ENCODE peak calls at places on chromosomes 7 and 10, in ten cellular contexts. K is fibroblast of the aortic adventitia; Q is CD8-positive, alpha-beta T cell; G is GM03348; M is adrenal gland; V is activated CD8-positive, alpha-beta memory T cell treated with anti-CD3 and anti-CD28 coated beads, Interleukin-2, amount 10 ng/mL, durations not matched to agents 7 days and 5 days; N is stimulated activated CD4-positive, alpha-beta T cell treated with anti-CD3 and anti-CD28 coated beads, Interleukin-12 subunit alpha, Interleukin-12 subunit beta, amount 100 ng/mL, for 48 hours; P is T-helper 2 cell; F is AG09309; W is SK-MEL-5. T is an unnamed sample.

GRCh38 chr10:68073631-68074403 is 1.3 kb downstream of the HERC4 start:
- DNase-seq in K (peak), Q (no peak), G (peak), M (no peak), V (no peak), N (no peak), P (no peak), F (no peak), W (no peak), T (no peak)

GRCh38 chr10:110395350-110396283 is 90.9 kb upstream of the SMNDC1 start:
- DNase-seq in K (peak), Q (peak), G (no peak), M (peak), V (peak), N (peak), P (no peak), F (peak), W (no peak), T (peak)

GRCh38 chr10:73576178-73576889 is 14.8 kb downstream of the USP54 start:
- DNase-seq in K (peak), Q (no peak), G (peak), M (peak), V (no peak), N (no peak), P (no peak), F (peak), W (no peak), T (peak)

GRCh38 chr10:78964952-78965633 is 103.7 kb upstream of the ZMIZ1 start:
- DNase-seq in K (no peak), Q (no peak), G (no peak), M (peak), V (no peak), N (no peak), P (no peak), F (no peak), W (peak), T (no peak)

GRCh38 chr10:101091546-101092290 is 29.9 kb downstream of the KAZALD1 start:
- DNase-seq in K (no peak), Q (no peak), G (no peak), M (no peak), V (no peak), N (no peak), P (no peak), F (no peak), W (no peak), T (no peak)

GRCh38 chr7:100604078-100604975 is 2.2 kb downstream of the PCOLCE start:
- DNase-seq in K (peak), Q (peak), G (peak), M (peak), V (peak), N (peak), P (peak), F (no peak), W (peak), T (peak)

GRCh38 chr7:47153076-47153475 is 428.8 kb downstream of the TNS3 start:
- DNase-seq in K (peak), Q (no peak), G (peak), M (peak), V (no peak), N (no peak), P (no peak), F (peak), W (no peak), T (no peak)

GRCh38 chr10:108204528-108205313 is 1040.2 kb upstream of the SORCS1 start:
- DNase-seq in K (peak), Q (no peak), G (peak), M (no peak), V (no peak), N (no peak), P (no peak), F (no peak), W (peak), T (no peak)

GRCh38 chr10:27998178-27998953 is 513 bp downstream of the ODAD2 start:
- DNase-seq in K (peak), Q (no peak), G (peak), M (peak), V (no peak), N (no peak), P (no peak), F (no peak), W (no peak), T (no peak)

GRCh38 chr10:107865691-107866090 is 701.2 kb upstream of the SORCS1 start:
- DNase-seq in K (no peak), Q (no peak), G (no peak), M (no peak), V (no peak), N (no peak), P (no peak), F (no peak), W (peak), T (no peak)

T was measured in uterus.